ENCODE peak calls at places on chromosome 15, in seven cellular contexts. U is activated CD4-positive, alpha-beta T cell treated with anti-CD3 and anti-CD28 coated beads, Interleukin-2, amount 10 ng/mL, durations not matched to agents 7 days and 5 days; R is neural crest cell; Q is sciatic nerve; Y is endothelial cell of umbilical vein; P is A549; K is endothelial cell. G is an unnamed sample.

GRCh38 chr15:69105451-69105985 is 54.9 kb upstream of the GLCE start:
- DNase-seq in U (no peak), R (no peak), Q (no peak), Y (no peak), P (no peak), K (no peak), G (no peak)

GRCh38 chr15:39534996-39535395 is 45.9 kb upstream of the THBS1 start:
- DNase-seq in U (no peak), R (no peak), Q (no peak), Y (no peak), P (no peak), K (no peak), G (no peak)

GRCh38 chr15:81894069-81894468 is 151.7 kb downstream of the MEX3B start:
- DNase-seq in U (no peak), R (no peak), Q (no peak), Y (no peak), P (no peak), K (no peak), G (no peak)

GRCh38 chr15:27127834-27128570 is 157.0 kb downstream of the GABRG3 start:
- DNase-seq in U (no peak), R (no peak), Q (no peak), Y (no peak), P (no peak), K (no peak), G (no peak)

GRCh38 chr15:74222705-74223104 is 13.4 kb upstream of the CCDC33 start:
- DNase-seq in U (no peak), R (no peak), Q (no peak), Y (no peak), P (no peak), K (no peak), G (no peak)

GRCh38 chr15:78726870-78727551 is 84.3 kb downstream of the ADAMTS7 start:
- DNase-seq in U (no peak), R (no peak), Q (no peak), Y (no peak), P (peak; percentile 81), K (no peak), G (peak; percentile 77)

GRCh38 chr15:83068054-83068453 is 1.0 kb upstream of the BTBD1 start:
- DNase-seq in U (no peak), R (no peak), Q (no peak), Y (no peak), P (no peak), K (no peak), G (no peak)

GRCh38 chr15:63089260-63090043 is 32.2 kb upstream of the LACTB start:
- DNase-seq in U (no peak), R (no peak), Q (no peak), Y (peak; percentile 60), P (peak; percentile 91), K (peak; percentile 12), G (no peak)

GRCh38 chr15:49242820-49243219 is 72.8 kb downstream of the GALK2 start:
- DNase-seq in U (no peak), R (no peak), Q (no peak), Y (no peak), P (no peak), K (no peak), G (no peak)

GRCh38 chr15:39692464-39693327 is 89.9 kb downstream of the FSIP1 start:
- DNase-seq in U (no peak), R (peak; percentile 12), Q (no peak), Y (no peak), P (no peak), K (no peak), G (no peak)

GRCh38 chr15:89858661-89859458 is 34.9 kb downstream of the AP3S2 start:
- DNase-seq in U (no peak), R (no peak), Q (no peak), Y (no peak), P (no peak), K (no peak), G (no peak)

GRCh38 chr15:83198476-83198875 is 9.1 kb downstream of the HDGFL3 start:
- DNase-seq in U (no peak), R (no peak), Q (no peak), Y (no peak), P (no peak), K (no peak), G (no peak)

GRCh38 chr15:47998523-47999113 is 122.2 kb upstream of the SLC24A5 start:
- DNase-seq in U (no peak), R (no peak), Q (no peak), Y (no peak), P (no peak), K (no peak), G (no peak)

GRCh38 chr15:64599716-64600115 is 139.3 kb downstream of the ZNF609 start:
- DNase-seq in U (no peak), R (no peak), Q (no peak), Y (peak; percentile 20), P (peak; percentile 22), K (no peak), G (no peak)

GRCh38 chr15:25905140-25905539 is 42.0 kb upstream of the ATP10A start:
- DNase-seq in U (no peak), R (no peak), Q (no peak), Y (no peak), P (peak; percentile 28), K (no peak), G (peak; percentile 85)

GRCh38 chr15:38545179-38545578 is 19.4 kb downstream of the RASGRP1 start:
- DNase-seq in U (no peak), R (no peak), Q (no peak), Y (no peak), P (no peak), K (no peak), G (no peak)

GRCh38 chr15:83733206-83733605 is 79.3 kb downstream of the ADAMTSL3 start:
- DNase-seq in U (no peak), R (no peak), Q (no peak), Y (no peak), P (peak; percentile 31), K (no peak), G (peak; percentile 82)

GRCh38 chr15:87648278-87648677 is 608.3 kb downstream of the NTRK3 start:
- DNase-seq in U (no peak), R (no peak), Q (no peak), Y (no peak), P (peak; percentile 57), K (no peak), G (no peak)

GRCh38 chr15:64052925-64053491 is 6.7 kb upstream of the DAPK2 start:
- DNase-seq in U (no peak), R (no peak), Q (no peak), Y (no peak), P (no peak), K (no peak), G (no peak)

GRCh38 chr15:99000001-99000590 is 7.5 kb downstream of the PGPEP1L start:
- DNase-seq in U (no peak), R (no peak), Q (no peak), Y (no peak), P (no peak), K (no peak), G (no peak)

GRCh38 chr15:42511010-42511396 is 15.6 kb downstream of the SNAP23 start:
- DNase-seq in U (no peak), R (no peak), Q (no peak), Y (peak; percentile 32), P (no peak), K (no peak), G (no peak)

GRCh38 chr15:89328398-89329254 is 6.0 kb downstream of the POLG start:
- DNase-seq in U (no peak), R (no peak), Q (no peak), Y (no peak), P (no peak), K (no peak), G (no peak)

GRCh38 chr15:38972831-38973230 is 408.2 kb upstream of the RASGRP1 start:
- DNase-seq in U (no peak), R (no peak), Q (no peak), Y (no peak), P (no peak), K (no peak), G (no peak)

GRCh38 chr15:77187751-77188464 is 117.0 kb upstream of the TSPAN3 start:
- DNase-seq in U (peak; percentile 10), R (no peak), Q (no peak), Y (peak; percentile 98), P (no peak), K (peak; percentile 19), G (no peak)

GRCh38 chr15:101499863-101500713 is 10.6 kb upstream of the PCSK6 start:
- DNase-seq in U (peak; percentile 40), R (no peak), Q (peak; percentile 42), Y (no peak), P (no peak), K (no peak), G (no peak)

GRCh38 chr15:47985568-47985967 is 135.2 kb upstream of the SLC24A5 start:
- DNase-seq in U (no peak), R (no peak), Q (no peak), Y (no peak), P (no peak), K (no peak), G (no peak)

GRCh38 chr15:69400850-69401249 is 13.3 kb upstream of the KIF23 start:
- DNase-seq in U (no peak), R (no peak), Q (no peak), Y (no peak), P (no peak), K (no peak), G (no peak)

GRCh38 chr15:59501531-59502113 is 63.6 kb downstream of the FAM81A start:
- DNase-seq in U (no peak), R (peak; percentile 48), Q (no peak), Y (peak; percentile 72), P (peak; percentile 80), K (peak; percentile 68), G (no peak)

G was measured in RWPE2.